ENCODE peak calls at places on chromosomes 4 and X, in nine cellular contexts. F is colonic mucosa; C is tibial nerve; I is Peyer's patch; D is adrenal gland; Q is effector memory CD4-positive, alpha-beta T cell; X is pancreas; E is left lung; U is iPS DF 6.9. V is an unnamed sample.

GRCh38 chrX:110665223-110665622 is 130.4 kb downstream of the CHRDL1 start:
- DNase-seq in E (no peak), Q (no peak), D (no peak), U (no peak), X (no peak), F (no peak), C (no peak), I (no peak), V (no peak)

GRCh38 chrX:12142661-12143060 is 4.4 kb downstream of the FRMPD4 start:
- DNase-seq in F (no peak), U (no peak), D (no peak), I (no peak), Q (no peak), X (no peak), C (no peak), E (no peak), V (no peak)

GRCh38 chr4:4948370-4948769 is 70.9 kb downstream of the CYTL1 start:
- DNase-seq in I (no peak), E (no peak), X (no peak), C (no peak), Q (no peak), D (no peak), F (no peak), U (no peak), V (no peak)

GRCh38 chrX:47177079-47177478 is 16.6 kb upstream of the UBA1 start:
- DNase-seq in U (no peak), E (peak; percentile 10), C (no peak), X (no peak), F (no peak), D (peak; percentile 2), Q (no peak), I (no peak), V (no peak)

GRCh38 chrX:9433596-9433995 is 31.3 kb upstream of the TBL1X start:
- DNase-seq in D (no peak), I (no peak), F (no peak), C (no peak), E (no peak), U (no peak), Q (no peak), X (no peak), V (no peak)

GRCh38 chr4:109969909-109970308 is 57.2 kb downstream of the EGF start:
- DNase-seq in Q (no peak), F (no peak), U (no peak), E (no peak), I (no peak), D (no peak), X (no peak), C (no peak), V (no peak)

GRCh38 chrX:43741843-43742573 is 85.9 kb downstream of the MAOA start:
- DNase-seq in D (peak; percentile 22), U (no peak), X (no peak), E (no peak), C (peak; percentile 19), Q (no peak), F (no peak), I (no peak), V (no peak)

GRCh38 chr4:98928131-98928504 is 815 bp downstream of the EIF4E start:
- DNase-seq in X (peak; percentile 60), F (peak; percentile 80), Q (peak; percentile 58), C (peak; percentile 54), E (peak; percentile 77), I (peak; percentile 72), D (peak; percentile 65), U (peak; percentile 67), V (peak; percentile 86)

GRCh38 chr4:147830987-147831386 is 99.1 kb downstream of the ARHGAP10 start:
- DNase-seq in D (no peak), U (no peak), Q (no peak), E (no peak), I (no peak), F (no peak), C (no peak), X (no peak), V (no peak)

GRCh38 chr4:28883211-28883610 is 1837.0 kb upstream of the PCDH7 start:
- DNase-seq in X (no peak), I (no peak), Q (no peak), D (no peak), E (no peak), U (no peak), C (no peak), F (no peak), V (no peak)

GRCh38 chr4:116501954-116502353 is 583.4 kb downstream of the TRAM1L1 start:
- DNase-seq in D (no peak), C (no peak), X (no peak), F (no peak), I (no peak), Q (no peak), U (no peak), E (no peak), V (no peak)

GRCh38 chr4:38131371-38132139 is 171.4 kb downstream of the PTTG2 start:
- DNase-seq in E (no peak), Q (peak; percentile 59), C (peak; percentile 29), D (peak; percentile 46), U (no peak), F (no peak), I (no peak), X (no peak), V (peak; percentile 85)

GRCh38 chrX:47247999-47248320 is 15.2 kb downstream of the USP11 start:
- DNase-seq in X (no peak), Q (no peak), F (no peak), I (no peak), E (no peak), D (no peak), U (no peak), C (no peak), V (no peak)

GRCh38 chrX:152831391-152831790 is 528 bp downstream of the NSDHL start:
- DNase-seq in D (no peak), E (no peak), Q (no peak), I (no peak), X (no peak), C (no peak), F (no peak), U (no peak), V (no peak)

GRCh38 chr4:24121395-24122175 is 231.7 kb upstream of the PPARGC1A start:
- DNase-seq in C (no peak), F (no peak), E (no peak), D (no peak), Q (no peak), U (no peak), X (no peak), I (no peak), V (no peak)

GRCh38 chr4:74840931-74841330 is 46.6 kb upstream of the BTC start:
- DNase-seq in X (no peak), Q (no peak), D (no peak), I (no peak), F (no peak), C (no peak), E (no peak), U (no peak), V (no peak)

DNA sequence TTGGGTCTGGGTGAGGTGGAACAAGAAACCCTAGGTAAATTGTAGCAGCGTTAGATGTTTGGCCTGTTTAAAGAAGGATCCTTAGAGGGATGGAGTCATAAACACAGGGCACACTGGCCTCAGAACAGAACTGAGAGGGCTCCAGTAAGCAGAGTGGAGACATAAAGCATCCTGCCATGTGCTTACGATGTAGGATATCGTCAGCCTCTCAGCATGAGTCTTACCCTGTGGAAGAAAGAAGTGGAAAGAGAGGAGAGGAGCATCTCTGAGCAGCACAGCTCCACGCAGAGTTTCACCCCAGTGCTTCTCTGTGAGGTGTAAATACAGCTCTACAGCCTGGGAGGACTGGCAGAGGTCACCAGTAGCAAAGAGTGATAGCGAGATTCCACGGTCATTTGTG is 27.8 kb upstream of the SORBS2 start:
- DNase-seq in C (no peak), I (no peak), F (no peak), U (no peak), X (no peak), D (no peak), Q (no peak), E (no peak), V (no peak)
- H3K4me1 ChIP-seq in C (no peaks in the 10 kb centered on the region), I (no peaks in the 10 kb centered on the region), F (no peaks in the 10 kb centered on the region), U (peaks cover 14% of the 10 kb centered on the region), X (peaks cover 82% of the 10 kb centered on the region), D (peaks cover 39% of the 10 kb centered on the region), Q (no peaks in the 10 kb centered on the region), E (peaks cover 4% of the 10 kb centered on the region), V (no peaks in the 10 kb centered on the region)

DNA sequence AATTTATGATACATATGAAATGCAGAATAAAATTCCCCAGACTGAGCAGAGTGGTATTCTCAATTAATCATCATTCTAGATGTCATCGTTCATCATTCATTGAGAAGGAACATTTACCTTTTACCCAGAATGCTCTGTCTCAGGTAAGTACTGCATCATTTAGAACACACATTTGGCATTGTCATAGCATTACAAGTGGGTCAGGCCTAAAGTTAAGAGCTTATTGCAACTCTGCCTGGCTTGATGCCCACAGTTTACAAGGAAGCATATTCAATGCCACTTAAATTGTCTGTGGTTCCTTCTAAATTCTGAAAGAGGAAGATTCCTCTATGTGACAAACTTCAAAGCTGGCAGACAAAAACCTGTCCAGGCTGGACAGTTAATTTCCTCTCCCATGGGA is 87.3 kb downstream of the CAMK2D start:
- DNase-seq in F (no peak), X (no peak), Q (no peak), E (no peak), U (no peak), C (peak; percentile 30), D (peak; percentile 27), I (no peak), V (no peak)
- H3K4me1 ChIP-seq in F (peaks cover 4% of the 10 kb centered on the region), X (no peaks in the 10 kb centered on the region), Q (peaks cover 15% of the 10 kb centered on the region), E (peaks cover 6% of the 10 kb centered on the region), U (no peaks in the 10 kb centered on the region), C (no peaks in the 10 kb centered on the region), D (peaks cover 31% of the 10 kb centered on the region), I (no peaks in the 10 kb centered on the region), V (peaks cover 32% of the 10 kb centered on the region)

GRCh38 chr4:159175989-159176375 is 73.1 kb downstream of the RAPGEF2 start:
- DNase-seq in X (no peak), I (no peak), D (no peak), Q (no peak), E (no peak), C (no peak), U (no peak), F (no peak), V (no peak)

GRCh38 chr4:159175165-159175988 is 72.5 kb downstream of the RAPGEF2 start:
- DNase-seq in Q (peak; percentile 49), D (peak; percentile 67), F (peak; percentile 70), U (peak; percentile 93), C (peak; percentile 79), I (no peak), X (peak; percentile 59), E (peak; percentile 59), V (peak; percentile 70)

GRCh38 chr4:159179310-159179958 is 76.6 kb downstream of the RAPGEF2 start:
- DNase-seq in E (no peak), I (no peak), D (no peak), F (no peak), X (no peak), C (no peak), Q (no peak), U (no peak), V (no peak)

GRCh38 chr4:159177265-159178146 is 74.6 kb downstream of the RAPGEF2 start:
- DNase-seq in X (no peak), U (no peak), F (no peak), E (no peak), I (no peak), D (no peak), C (no peak), Q (no peak), V (no peak)

GRCh38 chr4:159178147-159178541 is 75.3 kb downstream of the RAPGEF2 start:
- DNase-seq in C (no peak), E (no peak), Q (no peak), I (no peak), X (no peak), F (no peak), D (no peak), U (no peak), V (no peak)
- H3K4me1 ChIP-seq in C (no peaks in the 10 kb centered on the region), E (peaks cover 17% of the 10 kb centered on the region), Q (no peaks in the 10 kb centered on the region), I (no peaks in the 10 kb centered on the region), X (peaks cover 23% of the 10 kb centered on the region), F (peaks cover 10% of the 10 kb centered on the region), D (peaks cover 27% of the 10 kb centered on the region), U (peaks cover 6% of the 10 kb centered on the region), V (peaks cover 8% of the 10 kb centered on the region)

GRCh38 chr4:48259748-48260147 is 9.9 kb downstream of the TEC start:
- DNase-seq in C (no peak), Q (no peak), F (no peak), E (no peak), D (no peak), X (no peak), U (no peak), I (no peak), V (no peak)
- H3K4me1 ChIP-seq in C (no peaks in the 10 kb centered on the region), Q (no peaks in the 10 kb centered on the region), F (no peaks in the 10 kb centered on the region), E (peaks cover 4% of the 10 kb centered on the region), D (peaks cover 25% of the 10 kb centered on the region), X (no peaks in the 10 kb centered on the region), U (no peaks in the 10 kb centered on the region), I (no peaks in the 10 kb centered on the region), V (no peaks in the 10 kb centered on the region)

V was measured in CD4-positive, alpha-beta memory T cell.